ENCODE peak calls at places on chromosome 9, in five cellular contexts. I, P, V, X and A are unnamed samples. For H3K4me1, the result is how much of the 10 kb centered on the place peaks cover.

GRCh38 chr9:127397722-127398647 is 1.0 kb downstream of the SLC2A8 start:
- DNase-seq in I (no peak), P (peak), V (no peak), X (peak), A (no peak)

GRCh38 chr9:35661756-35662350 is 3.1 kb downstream of the ARHGEF39 start:
- DNase-seq in I (no peak), P (no peak), V (no peak), X (peak), A (no peak)

GRCh38 chr9:115362101-115362500 is 244.1 kb upstream of the TNC start:
- DNase-seq in I (no peak), P (no peak), V (no peak), X (no peak), A (no peak)

GRCh38 chr9:115328228-115328627 is 210.3 kb upstream of the TNC start:
- DNase-seq in I (no peak), P (no peak), V (no peak), X (no peak), A (no peak)

GRCh38 chr9:113425072-113425471 is 14.5 kb downstream of the C9orf43 start:
- DNase-seq in I (no peak), P (no peak), V (no peak), X (no peak), A (no peak)

GRCh38 chr9:110753734-110754231 is 85.2 kb downstream of the MUSK start:
- DNase-seq in I (no peak), P (no peak), V (no peak), X (no peak), A (no peak)

GRCh38 chr9:19527663-19528062 is 118.9 kb downstream of the ACER2 start:
- DNase-seq in I (no peak), P (no peak), V (no peak), X (no peak), A (no peak)

GRCh38 chr9:133618726-133619125 is 9.5 kb upstream of the FAM163B start:
- DNase-seq in I (no peak), P (no peak), V (no peak), X (no peak), A (no peak)

GRCh38 chr9:98791147-98792095 is 4.9 kb downstream of the ANKS6 start:
- DNase-seq in I (no peak), P (peak), V (peak), X (peak), A (peak)

GRCh38 chr9:136840877-136841645 is 1.2 kb upstream of the AJM1 start:
- DNase-seq in I (no peak), P (no peak), V (no peak), X (peak), A (no peak)

GRCh38 chr9:98481676-98482075 is 226.2 kb upstream of the TBC1D2 start:
- DNase-seq in I (no peak), P (no peak), V (no peak), X (peak), A (no peak)

GRCh38 chr9:113463418-113464285 is at the start of gene RGS3:
- DNase-seq in I (no peak), P (peak), V (peak), X (peak), A (peak)

DNA sequence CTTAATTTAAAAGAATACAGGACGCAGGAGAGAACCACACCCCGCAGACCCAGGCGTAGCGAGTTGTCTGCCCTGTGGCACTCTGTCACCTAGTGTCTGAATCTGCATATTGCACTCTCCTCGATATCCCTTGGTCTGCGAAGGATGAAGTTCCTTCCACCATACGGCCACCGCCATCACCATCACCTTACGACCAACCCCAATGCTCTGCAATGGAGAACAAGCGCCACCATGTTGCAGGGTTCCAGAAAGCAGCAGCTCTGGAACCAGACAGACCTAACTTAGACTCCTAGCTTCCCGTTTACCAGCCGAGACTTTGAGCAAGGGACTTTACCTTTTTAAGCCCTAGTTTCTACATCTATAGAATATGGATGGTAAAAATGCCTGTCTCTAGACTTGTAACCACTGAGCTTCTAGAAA is 77.4 kb upstream of the DMRT1 start:
- DNase-seq in I (no peak), P (peak), V (peak), X (peak), A (peak)
- TF ChIP-seq SP1 in I (no peak), P (no peak), V (no peak), X (no peak), A (no peak)

GRCh38 chr9:76458903-76459690 is at the start of gene GCNT1:
- DNase-seq in I (peak), P (peak), V (peak), X (peak), A (peak)
- H3K4me1 ChIP-seq in I (under half), P (under half), V (under half), X (under half), A (under half)

DNA sequence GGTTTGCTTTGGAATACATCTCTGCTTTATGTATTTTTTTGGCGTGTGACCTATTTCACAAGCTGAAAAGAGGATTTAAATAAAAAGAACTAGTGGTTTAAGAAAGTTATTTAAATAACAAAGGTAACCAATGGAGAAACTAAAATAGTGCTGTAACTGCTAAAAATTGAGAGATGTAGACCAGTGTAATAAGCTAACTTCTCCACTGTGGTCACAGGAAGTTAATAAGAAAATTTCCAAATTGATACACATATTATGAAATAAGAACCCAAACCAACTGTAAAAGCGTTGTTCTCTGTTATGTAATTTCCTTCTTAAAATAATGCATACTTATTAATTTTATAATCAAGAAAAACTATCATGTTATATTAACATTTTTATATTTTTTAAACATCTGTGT is 29.1 kb upstream of the ZFAND5 start:
- DNase-seq in I (no peak), P (no peak), V (no peak), X (no peak), A (no peak)
- TF ChIP-seq SP1 in I (no peak), P (no peak), V (no peak), X (no peak), A (no peak)

GRCh38 chr9:89532478-89532877 is 34.6 kb upstream of the SEMA4D start:
- DNase-seq in I (no peak), P (no peak), V (no peak), X (peak), A (no peak)

GRCh38 chr9:89534888-89535287 is 37.0 kb upstream of the SEMA4D start:
- DNase-seq in I (no peak), P (no peak), V (no peak), X (no peak), A (no peak)

GRCh38 chr9:89534464-89534863 is 36.6 kb upstream of the SEMA4D start:
- DNase-seq in I (no peak), P (no peak), V (no peak), X (no peak), A (no peak)

GRCh38 chr9:89532944-89533343 is 35.0 kb upstream of the SEMA4D start:
- DNase-seq in I (no peak), P (no peak), V (no peak), X (no peak), A (no peak)

DNA sequence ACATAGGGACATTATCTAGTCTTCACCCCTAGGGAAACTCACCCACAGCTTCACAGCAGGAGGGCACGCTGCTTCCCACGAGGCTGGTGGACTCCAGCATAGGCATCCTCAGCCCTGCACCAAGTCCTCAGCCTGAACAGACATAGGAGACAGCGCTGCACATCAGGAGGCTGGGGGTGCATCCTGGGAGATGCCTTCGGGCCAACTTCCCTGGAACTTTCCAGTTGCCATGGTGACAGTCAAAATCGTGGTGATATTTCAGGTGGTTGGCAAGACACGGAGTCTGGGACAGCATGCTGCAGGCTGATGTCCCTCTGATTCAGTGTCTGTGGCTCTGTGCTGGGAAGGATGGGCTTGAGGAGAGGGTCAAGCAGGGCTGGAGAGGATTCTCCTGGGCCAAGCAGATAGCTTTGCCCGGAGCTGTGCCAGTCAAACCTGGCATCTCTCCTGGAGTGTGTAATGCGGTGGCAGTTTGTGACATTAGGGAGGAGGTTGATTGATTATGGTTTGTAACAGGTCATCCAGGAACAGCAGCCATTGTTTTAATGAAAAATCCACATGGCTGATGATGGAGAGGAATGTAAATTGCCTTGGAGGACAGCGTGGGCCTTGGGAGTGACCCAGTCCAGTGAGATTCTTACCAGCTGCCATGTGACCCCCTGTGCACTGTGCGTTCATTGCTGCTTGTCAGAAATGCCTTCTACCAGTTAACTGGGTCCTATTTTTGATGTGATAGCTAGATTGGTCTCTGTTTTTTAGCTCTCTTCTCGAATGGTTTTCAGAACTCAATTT is 35.7 kb upstream of the SEMA4D start:
- DNase-seq in I (no peak), P (no peak), V (no peak), X (no peak), A (no peak)
- H3K4me1 ChIP-seq in I (under half), P (under half), V (under half), X (under half), A (under half)

GRCh38 chr9:120014751-120015235 is 565.2 kb downstream of the CDK5RAP2 start:
- DNase-seq in I (no peak), P (no peak), V (no peak), X (no peak), A (no peak)

DNA sequence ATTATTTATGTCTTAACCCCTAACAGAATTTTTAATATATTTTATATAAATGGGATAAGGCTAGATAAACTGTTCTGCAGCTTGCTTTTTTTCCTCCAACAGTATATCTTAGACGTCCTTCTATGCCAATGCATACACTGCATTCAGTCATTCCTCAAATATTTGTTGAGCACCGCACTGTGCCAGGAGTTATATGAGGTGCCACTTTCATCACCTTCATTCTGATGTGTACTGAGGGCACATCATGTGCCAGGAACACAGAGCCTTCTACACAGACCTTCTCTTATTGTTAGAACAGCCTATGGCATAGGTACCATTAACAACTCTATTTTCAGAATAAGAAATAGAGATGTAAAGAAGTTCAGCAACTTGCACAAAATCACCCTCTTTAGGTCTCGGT is 570.1 kb downstream of the CDK5RAP2 start:
- DNase-seq in I (no peak), P (no peak), V (no peak), X (no peak), A (no peak)
- TF ChIP-seq SP1 in I (no peak), P (no peak), V (no peak), X (no peak), A (no peak)

DNA sequence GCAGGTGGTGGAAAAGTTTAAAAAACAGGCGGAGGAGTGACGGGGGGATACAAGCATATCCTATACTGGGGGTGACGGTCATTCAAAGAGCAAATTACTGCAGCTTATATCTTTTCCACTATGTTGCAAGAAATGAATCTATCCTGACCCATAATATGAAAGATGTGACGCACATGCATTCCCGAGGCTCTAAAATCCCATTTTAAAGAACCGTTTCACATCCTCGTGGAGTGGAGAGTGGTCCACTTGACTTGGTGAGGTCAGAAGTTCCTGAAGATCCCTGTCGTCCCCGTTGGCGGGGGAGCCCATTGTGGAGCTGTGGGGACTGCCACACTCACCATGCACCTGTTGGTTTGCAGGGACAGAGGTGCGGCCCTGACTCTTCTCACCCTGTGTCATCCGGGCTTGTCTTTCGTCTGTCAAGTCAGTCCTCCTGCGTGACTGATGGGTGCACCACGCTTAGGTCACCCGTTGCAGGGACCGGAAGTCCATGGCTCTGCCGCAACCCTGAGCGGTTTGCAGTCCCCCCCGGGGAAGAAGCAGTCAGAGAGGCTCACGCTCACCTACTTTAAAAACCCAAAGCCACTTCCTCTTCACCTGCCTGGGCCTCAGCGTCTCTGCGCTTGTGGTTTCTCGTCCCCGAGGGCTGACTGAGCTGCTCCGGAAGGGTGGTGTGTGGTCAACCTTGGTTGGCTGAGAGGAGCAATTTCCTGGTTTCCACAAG is 53.0 kb downstream of the USP20 start:
- DNase-seq in I (peak), P (peak), V (no peak), X (no peak), A (no peak)
- H3K4me1 ChIP-seq in I (half or more), P (half or more), V (under half), X (under half), A (under half)